ENCODE peak calls at places on chromosomes 16 and 17, in five cellular contexts. I is CD4-positive, alpha-beta T cell; O is GM12865; M is progenitor cell of endocrine pancreas; P is BE2C. F is an unnamed sample.

GRCh38 chr17:82965371-82965770 is 114.0 kb upstream of the METRNL start:
- DNase-seq in O (no peak), P (no peak), I (no peak), M (no peak), F (no peak)

GRCh38 chr17:33968350-33969044 is 286.6 kb upstream of the CCL2 start:
- DNase-seq in I (no peak), M (no peak), P (no peak), O (peak; percentile 91), F (no peak)

GRCh38 chr17:78409191-78409621 is 30.8 kb downstream of the PGS1 start:
- DNase-seq in O (no peak), M (no peak), P (no peak), I (no peak), F (peak; percentile 54)

GRCh38 chr17:58956997-58957724 is 149.5 kb downstream of the TRIM37 start:
- DNase-seq in I (no peak), P (no peak), M (no peak), O (no peak), F (peak; percentile 67)

GRCh38 chr16:27374794-27375499 is 27.0 kb upstream of the IL21R start:
- DNase-seq in O (peak; percentile 91), P (peak; percentile 82), I (peak; percentile 23), M (peak; percentile 34), F (peak; percentile 49)

GRCh38 chr17:76710863-76711611 is at the start of gene MXRA7:
- DNase-seq in I (peak; percentile 21), P (peak; percentile 86), M (peak; percentile 65), O (peak; percentile 39), F (peak; percentile 66)

GRCh38 chr17:8696951-8697745 is 47.5 kb downstream of the CCDC42 start:
- DNase-seq in I (no peak), O (no peak), P (no peak), M (peak; percentile 53), F (no peak)

GRCh38 chr16:67648764-67649407 is 3.9 kb downstream of the CARMIL2 start:
- DNase-seq in I (no peak), P (no peak), O (no peak), M (no peak), F (no peak)

GRCh38 chr16:27701381-27701780 is 151.4 kb downstream of the KATNIP start:
- DNase-seq in I (no peak), O (no peak), P (no peak), M (no peak), F (no peak)

GRCh38 chr17:32771396-32771795 is 105.5 kb downstream of the MYO1D start:
- DNase-seq in O (no peak), I (no peak), M (no peak), P (no peak), F (no peak)

GRCh38 chr17:45857977-45858708 is 13.5 kb downstream of the SPPL2C start:
- DNase-seq in I (no peak), P (no peak), M (peak; percentile 49), O (no peak), F (peak; percentile 54)

GRCh38 chr17:44473367-44473766 is 29.8 kb downstream of the GPATCH8 start:
- DNase-seq in M (no peak), I (no peak), O (no peak), P (no peak), F (no peak)

GRCh38 chr17:64103751-64104364 is 26.1 kb downstream of the ERN1 start:
- DNase-seq in M (no peak), P (no peak), I (no peak), O (peak; percentile 79), F (peak; percentile 73)

GRCh38 chr17:8140058-8140412 is 12.2 kb downstream of the PER1 start:
- DNase-seq in M (no peak), P (no peak), I (no peak), O (no peak), F (no peak)

GRCh38 chr17:72387487-72387886 is 266.7 kb downstream of the SOX9 start:
- DNase-seq in O (no peak), I (no peak), M (no peak), P (no peak), F (peak; percentile 91)

GRCh38 chr17:27544350-27545131 is 86.4 kb upstream of the LGALS9 start:
- DNase-seq in O (peak; percentile 97), P (no peak), I (no peak), M (no peak), F (peak; percentile 90)

GRCh38 chr17:73228748-73229236 is 32.9 kb downstream of the CPSF4L start:
- DNase-seq in O (peak; percentile 68), I (no peak), P (peak; percentile 49), M (no peak), F (peak; percentile 85)

GRCh38 chr17:39194089-39194984 is 3.1 kb downstream of the CACNB1 start:
- DNase-seq in O (no peak), M (no peak), I (no peak), P (peak; percentile 91), F (no peak)

GRCh38 chr16:56969769-56970168 is 8.0 kb downstream of the CETP start:
- DNase-seq in I (no peak), M (no peak), P (no peak), O (no peak), F (no peak)

GRCh38 chr17:34378664-34379101 is 15.7 kb upstream of the CCL1 start:
- DNase-seq in P (no peak), M (no peak), O (peak; percentile 88), I (no peak), F (no peak)

GRCh38 chr17:40415390-40415789 is 2.3 kb downstream of the TOP2A start:
- DNase-seq in O (peak; percentile 56), P (no peak), M (no peak), I (no peak), F (peak; percentile 68)

GRCh38 chr16:85563515-85564276 is 49.4 kb upstream of the GSE1 start:
- DNase-seq in P (no peak), I (no peak), O (no peak), M (no peak), F (no peak)

GRCh38 chr16:1662543-1662942 is 15.5 kb upstream of the JPT2 start:
- DNase-seq in O (no peak), M (no peak), P (no peak), I (no peak), F (no peak)

GRCh38 chr17:76585048-76585648 is 512 bp downstream of the ST6GALNAC2 start:
- DNase-seq in I (no peak), O (no peak), P (no peak), M (no peak), F (peak; percentile 45)

GRCh38 chr17:28878981-28879380 is 18.6 kb downstream of the FLOT2 start:
- DNase-seq in P (peak; percentile 32), O (peak; percentile 75), M (no peak), I (no peak), F (peak; percentile 66)

GRCh38 chr16:4477966-4478365 is 1.8 kb downstream of the HMOX2 start:
- DNase-seq in O (no peak), I (no peak), P (no peak), M (no peak), F (peak; percentile 73)

GRCh38 chr16:4471869-4472268 is 2.6 kb downstream of the NMRAL1 start:
- DNase-seq in O (no peak), M (no peak), P (no peak), I (no peak), F (no peak)

GRCh38 chr16:4472880-4473279 is 1.5 kb downstream of the NMRAL1 start:
- DNase-seq in O (no peak), M (no peak), I (no peak), P (no peak), F (no peak)

GRCh38 chr16:4474192-4474961 is at the start of gene NMRAL1:
- DNase-seq in O (peak; percentile 94), P (peak; percentile 88), M (peak; percentile 75), I (peak; percentile 68), F (peak; percentile 94)

DNA sequence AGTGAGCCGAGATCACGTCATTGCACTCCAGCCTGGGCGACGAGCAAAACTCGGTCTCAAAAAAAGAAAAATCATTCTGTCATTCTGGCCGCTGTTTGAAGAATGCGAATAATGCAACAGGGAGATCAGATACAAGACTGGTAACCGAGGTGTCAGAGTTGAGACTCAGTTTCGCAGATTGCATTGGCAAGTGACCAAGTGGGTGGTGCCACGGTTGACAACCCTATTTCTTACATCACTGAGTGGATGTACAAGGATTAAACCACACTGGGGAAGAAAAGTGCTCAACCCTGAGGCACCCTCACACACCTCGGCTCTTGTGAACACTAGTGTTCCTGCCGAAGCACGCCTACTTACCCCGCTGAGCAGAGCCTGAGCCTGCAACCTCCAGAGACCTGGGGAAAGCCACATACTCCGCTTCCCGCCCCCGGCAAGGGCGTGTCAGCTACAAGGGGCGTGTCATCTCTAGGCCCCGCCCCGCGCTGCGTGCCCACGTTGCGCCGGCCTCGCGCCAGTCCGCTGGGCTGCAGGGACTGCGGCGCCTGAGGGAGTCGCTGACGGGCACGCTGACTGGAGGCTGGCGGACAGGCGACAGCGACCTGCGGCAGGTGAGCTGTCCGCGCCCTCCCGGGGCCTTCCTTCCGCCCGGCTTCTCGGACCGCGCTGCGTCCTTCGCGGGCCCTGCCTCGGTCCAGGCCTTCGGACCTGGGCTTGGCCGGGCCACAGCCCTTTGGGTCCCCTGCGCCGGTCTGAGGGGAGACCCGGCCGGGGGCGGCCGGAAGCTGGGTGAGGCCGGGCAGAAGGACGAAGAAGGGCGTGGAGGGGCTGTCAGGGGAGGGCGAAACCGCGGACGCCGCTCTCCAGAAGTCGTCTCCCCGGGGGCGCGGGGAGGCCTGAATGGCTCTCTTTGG is at the start of gene HMOX2:
- DNase-seq in O (peak; percentile 98), P (peak; percentile 96), I (peak; percentile 90), M (peak; percentile 90), F (peak; percentile 92)
- TF ChIP-seq CTCF in O (peak; percentile 44), P (peak; percentile 43), I (peak; percentile 40), M (peak; percentile 59), F (peak; percentile 41)

DNA sequence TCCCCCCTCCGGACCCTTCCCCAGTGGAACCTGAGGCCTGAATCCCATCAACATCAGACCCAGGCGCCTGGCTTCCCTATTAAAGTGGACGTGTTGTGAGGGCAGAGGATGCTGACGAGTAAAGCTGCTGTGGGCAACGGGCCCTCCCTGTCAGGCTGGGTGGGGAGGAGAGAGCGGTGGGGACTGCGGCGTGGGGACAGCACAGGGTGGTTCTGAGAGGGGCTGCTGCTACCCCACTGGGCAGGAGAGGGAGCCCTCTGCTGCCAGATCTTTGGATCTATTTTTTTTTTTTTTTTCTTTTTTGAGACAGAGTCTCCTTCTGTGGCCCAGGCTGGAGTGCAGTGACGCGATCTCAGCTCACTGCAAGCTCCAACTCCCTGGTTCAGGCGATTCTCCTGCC is 5.9 kb downstream of the CA5A start:
- DNase-seq in O (no peak), M (no peak), P (peak; percentile 53), I (no peak), F (no peak)
- TF ChIP-seq CTCF in O (peak; percentile 19), M (peak; percentile 51), P (peak; percentile 50), I (no peak), F (no peak)

DNA sequence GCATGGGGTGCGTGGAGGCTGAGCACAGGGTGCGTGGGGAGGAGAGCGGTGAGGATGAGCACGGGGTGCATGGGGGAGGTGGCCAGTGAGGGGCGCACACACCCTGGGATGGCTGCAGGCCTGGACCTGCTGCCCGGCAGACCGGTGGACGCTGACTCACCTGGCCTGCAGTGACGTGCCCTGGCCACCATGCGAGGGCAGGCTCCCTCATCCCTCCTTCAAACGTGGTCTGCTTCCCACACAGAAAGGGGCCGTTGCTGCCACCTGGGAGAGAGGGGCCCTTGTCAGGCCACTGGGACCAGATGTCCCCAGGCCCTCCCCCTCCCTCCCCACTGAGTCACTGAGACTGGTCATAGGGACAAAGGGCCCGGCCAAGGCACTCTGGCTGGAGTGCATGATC is 20.1 kb upstream of the APRT start:
- DNase-seq in M (no peak), O (no peak), P (no peak), I (no peak), F (peak; percentile 43)
- TF ChIP-seq CTCF in M (peak; percentile 23), O (no peak), P (no peak), I (no peak), F (no peak)

DNA sequence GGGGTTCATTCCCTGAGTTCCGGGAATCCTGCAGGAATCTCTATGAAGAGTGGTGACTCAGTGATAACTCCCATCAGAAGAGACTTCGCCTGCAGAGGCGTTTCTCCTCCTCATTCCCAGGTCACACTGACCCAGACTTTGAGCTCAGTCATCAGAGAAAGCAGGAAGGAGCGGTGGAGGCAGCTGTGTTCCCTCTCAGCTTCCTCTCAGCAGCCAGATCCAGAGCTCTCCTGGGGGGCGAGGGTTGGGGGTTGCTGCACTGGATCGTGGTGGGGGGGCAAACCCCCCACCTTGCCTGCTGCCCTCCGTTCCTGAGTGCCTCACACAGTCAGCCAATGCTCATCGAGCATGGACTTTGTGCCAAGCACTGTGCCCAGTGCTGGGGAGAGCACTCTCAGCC is 271.2 kb downstream of the CBLN1 start:
- DNase-seq in I (no peak), O (no peak), P (no peak), M (no peak), F (no peak)
- TF ChIP-seq CTCF in I (no peak), O (no peak), P (no peak), M (no peak), F (no peak)

F was measured in MCF 10A.